ENCODE peak calls at places on chromosomes 5 and 9, in six cellular contexts. One of them, this sample, is unnamed.

GRCh38 chr9:37126214-37126788 is 5.9 kb downstream of the ZCCHC7 start:
- DNase-seq in PC-3: no peak
- DNase-seq in prostate gland: no peak
- DNase-seq in CD4-positive, CD25-positive, alpha-beta regulatory T cell: no peak
- DNase-seq in endodermal cell: no peak
- DNase-seq in tibial artery: no peak
- DNase-seq in this sample: no peak

GRCh38 chr5:173304591-173304988 is 23.6 kb downstream of the STC2 start:
- DNase-seq in PC-3: peak; percentile 28
- DNase-seq in prostate gland: peak; percentile 57
- DNase-seq in CD4-positive, CD25-positive, alpha-beta regulatory T cell: no peak
- DNase-seq in endodermal cell: no peak
- DNase-seq in tibial artery: no peak
- DNase-seq in this sample: no peak

GRCh38 chr9:109335121-109335520 is 14.3 kb upstream of the EPB41L4B start:
- DNase-seq in PC-3: no peak
- DNase-seq in prostate gland: no peak
- DNase-seq in CD4-positive, CD25-positive, alpha-beta regulatory T cell: no peak
- DNase-seq in endodermal cell: no peak
- DNase-seq in tibial artery: no peak
- DNase-seq in this sample: no peak

GRCh38 chr9:116589392-116590354 is 97.4 kb upstream of the TRIM32 start:
- DNase-seq in PC-3: peak; percentile 76
- DNase-seq in prostate gland: no peak
- DNase-seq in CD4-positive, CD25-positive, alpha-beta regulatory T cell: peak; percentile 13
- DNase-seq in endodermal cell: peak; percentile 92
- DNase-seq in tibial artery: no peak
- DNase-seq in this sample: no peak

GRCh38 chr5:14851999-14852526 is 19.5 kb downstream of the ANKH start:
- DNase-seq in PC-3: no peak
- DNase-seq in prostate gland: no peak
- DNase-seq in CD4-positive, CD25-positive, alpha-beta regulatory T cell: no peak
- DNase-seq in endodermal cell: no peak
- DNase-seq in tibial artery: no peak
- DNase-seq in this sample: no peak

GRCh38 chr9:130823435-130823834 is 11.6 kb upstream of the ABL1 start:
- DNase-seq in PC-3: no peak
- DNase-seq in prostate gland: no peak
- DNase-seq in CD4-positive, CD25-positive, alpha-beta regulatory T cell: no peak
- DNase-seq in endodermal cell: peak; percentile 59
- DNase-seq in tibial artery: no peak
- DNase-seq in this sample: no peak

GRCh38 chr5:9239071-9239470 is 306.8 kb downstream of the SEMA5A start:
- DNase-seq in PC-3: peak; percentile 66
- DNase-seq in prostate gland: no peak
- DNase-seq in CD4-positive, CD25-positive, alpha-beta regulatory T cell: no peak
- DNase-seq in endodermal cell: no peak
- DNase-seq in tibial artery: no peak
- DNase-seq in this sample: peak; percentile 51

GRCh38 chr9:120571443-120572257 is 8.3 kb downstream of the CDK5RAP2 start:
- DNase-seq in PC-3: no peak
- DNase-seq in prostate gland: peak; percentile 89
- DNase-seq in CD4-positive, CD25-positive, alpha-beta regulatory T cell: no peak
- DNase-seq in endodermal cell: no peak
- DNase-seq in tibial artery: peak; percentile 82
- DNase-seq in this sample: no peak

GRCh38 chr5:169460123-169460522 is 123.5 kb upstream of the SPDL1 start:
- DNase-seq in PC-3: no peak
- DNase-seq in prostate gland: no peak
- DNase-seq in CD4-positive, CD25-positive, alpha-beta regulatory T cell: no peak
- DNase-seq in endodermal cell: no peak
- DNase-seq in tibial artery: no peak
- DNase-seq in this sample: no peak

DNA sequence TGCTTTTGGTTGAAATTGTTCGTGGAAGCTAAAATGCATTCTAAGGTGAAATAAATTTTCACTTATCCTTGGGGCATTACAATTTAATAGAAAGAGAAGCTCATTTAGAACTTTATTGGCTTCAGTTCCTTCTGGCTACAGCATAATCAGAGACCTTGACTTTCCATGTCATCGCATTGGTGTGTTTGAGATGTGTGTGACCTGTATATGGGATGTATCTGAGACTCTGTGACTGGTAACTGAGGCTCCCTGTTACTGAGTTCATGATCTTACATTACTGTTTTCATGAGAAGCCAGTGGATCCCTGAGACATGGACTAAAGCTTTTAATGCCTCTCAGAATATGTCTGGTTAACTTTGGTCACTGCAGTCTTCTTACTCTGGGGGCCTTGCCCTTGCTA is 32.5 kb downstream of the SH3GL2 start:
- DNase-seq in PC-3: no peak
- DNase-seq in prostate gland: no peak
- DNase-seq in CD4-positive, CD25-positive, alpha-beta regulatory T cell: no peak
- DNase-seq in endodermal cell: no peak
- DNase-seq in tibial artery: no peak
- DNase-seq in this sample: no peak
- H3K27ac ChIP-seq in PC-3: no peak overlapping the region
- H3K27ac ChIP-seq in prostate gland: no peak overlapping the region
- H3K27ac ChIP-seq in CD4-positive, CD25-positive, alpha-beta regulatory T cell: no peak overlapping the region
- H3K27ac ChIP-seq in endodermal cell: no peak overlapping the region
- H3K27ac ChIP-seq in tibial artery: no peak overlapping the region
- H3K27ac ChIP-seq in this sample: no peak overlapping the region

DNA sequence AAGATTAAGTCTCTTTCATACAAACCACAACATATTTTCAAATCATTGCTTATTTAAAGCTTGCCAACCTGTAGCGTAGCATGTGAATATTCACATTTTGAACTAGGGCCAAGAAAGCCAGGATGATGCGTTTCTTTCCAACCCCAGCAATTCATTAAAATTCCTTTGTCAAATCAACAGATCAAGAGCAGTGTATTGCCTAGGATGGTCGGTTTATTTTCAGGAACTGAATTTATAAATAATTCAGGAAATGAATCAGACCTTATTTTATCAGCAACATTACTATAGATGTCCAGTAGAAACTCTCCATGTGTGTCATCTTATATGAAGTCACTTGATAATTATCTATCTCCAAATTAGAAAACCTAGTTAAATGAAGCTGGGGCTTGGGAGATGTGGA is 13.2 kb upstream of the AUH start:
- DNase-seq in PC-3: peak; percentile 24
- DNase-seq in prostate gland: no peak
- DNase-seq in CD4-positive, CD25-positive, alpha-beta regulatory T cell: no peak
- DNase-seq in endodermal cell: no peak
- DNase-seq in tibial artery: no peak
- DNase-seq in this sample: no peak
- H3K27ac ChIP-seq in PC-3: no peak overlapping the region
- H3K27ac ChIP-seq in prostate gland: no peak overlapping the region
- H3K27ac ChIP-seq in CD4-positive, CD25-positive, alpha-beta regulatory T cell: no peak overlapping the region
- H3K27ac ChIP-seq in endodermal cell: no peak overlapping the region
- H3K27ac ChIP-seq in tibial artery: no peak overlapping the region
- H3K27ac ChIP-seq in this sample: no peak overlapping the region

GRCh38 chr5:2381861-2382260 is 369.6 kb downstream of the IRX2 start:
- DNase-seq in PC-3: no peak
- DNase-seq in prostate gland: no peak
- DNase-seq in CD4-positive, CD25-positive, alpha-beta regulatory T cell: no peak
- DNase-seq in endodermal cell: no peak
- DNase-seq in tibial artery: no peak
- DNase-seq in this sample: no peak

GRCh38 chr5:2383678-2384025 is 367.8 kb downstream of the IRX2 start:
- DNase-seq in PC-3: no peak
- DNase-seq in prostate gland: no peak
- DNase-seq in CD4-positive, CD25-positive, alpha-beta regulatory T cell: no peak
- DNase-seq in endodermal cell: no peak
- DNase-seq in tibial artery: no peak
- DNase-seq in this sample: no peak

GRCh38 chr5:2382776-2383677 is 368.4 kb downstream of the IRX2 start:
- DNase-seq in PC-3: no peak
- DNase-seq in prostate gland: no peak
- DNase-seq in CD4-positive, CD25-positive, alpha-beta regulatory T cell: no peak
- DNase-seq in endodermal cell: no peak
- DNase-seq in tibial artery: no peak
- DNase-seq in this sample: no peak

GRCh38 chr5:2378976-2379375 is 372.5 kb downstream of the IRX2 start:
- DNase-seq in PC-3: no peak
- DNase-seq in prostate gland: no peak
- DNase-seq in CD4-positive, CD25-positive, alpha-beta regulatory T cell: no peak
- DNase-seq in endodermal cell: no peak
- DNase-seq in tibial artery: no peak
- DNase-seq in this sample: no peak

GRCh38 chr5:2381070-2381469 is 370.4 kb downstream of the IRX2 start:
- DNase-seq in PC-3: no peak
- DNase-seq in prostate gland: no peak
- DNase-seq in CD4-positive, CD25-positive, alpha-beta regulatory T cell: no peak
- DNase-seq in endodermal cell: no peak
- DNase-seq in tibial artery: no peak
- DNase-seq in this sample: no peak
- H3K27ac ChIP-seq in PC-3: no peak overlapping the region
- H3K27ac ChIP-seq in prostate gland: no peak overlapping the region
- H3K27ac ChIP-seq in CD4-positive, CD25-positive, alpha-beta regulatory T cell: no peak overlapping the region
- H3K27ac ChIP-seq in endodermal cell: no peak overlapping the region
- H3K27ac ChIP-seq in tibial artery: no peak overlapping the region
- H3K27ac ChIP-seq in this sample: no peak overlapping the region

GRCh38 chr9:125361837-125362531 is 100.4 kb downstream of the GAPVD1 start:
- DNase-seq in PC-3: peak; percentile 46
- DNase-seq in prostate gland: no peak
- DNase-seq in CD4-positive, CD25-positive, alpha-beta regulatory T cell: peak; percentile 29
- DNase-seq in endodermal cell: peak; percentile 76
- DNase-seq in tibial artery: no peak
- DNase-seq in this sample: no peak

GRCh38 chr9:125370786-125371185 is 109.2 kb downstream of the GAPVD1 start:
- DNase-seq in PC-3: no peak
- DNase-seq in prostate gland: no peak
- DNase-seq in CD4-positive, CD25-positive, alpha-beta regulatory T cell: no peak
- DNase-seq in endodermal cell: no peak
- DNase-seq in tibial artery: no peak
- DNase-seq in this sample: no peak

GRCh38 chr9:125372441-125373226 is 111.0 kb downstream of the GAPVD1 start:
- DNase-seq in PC-3: no peak
- DNase-seq in prostate gland: no peak
- DNase-seq in CD4-positive, CD25-positive, alpha-beta regulatory T cell: no peak
- DNase-seq in endodermal cell: no peak
- DNase-seq in tibial artery: no peak
- DNase-seq in this sample: no peak

DNA sequence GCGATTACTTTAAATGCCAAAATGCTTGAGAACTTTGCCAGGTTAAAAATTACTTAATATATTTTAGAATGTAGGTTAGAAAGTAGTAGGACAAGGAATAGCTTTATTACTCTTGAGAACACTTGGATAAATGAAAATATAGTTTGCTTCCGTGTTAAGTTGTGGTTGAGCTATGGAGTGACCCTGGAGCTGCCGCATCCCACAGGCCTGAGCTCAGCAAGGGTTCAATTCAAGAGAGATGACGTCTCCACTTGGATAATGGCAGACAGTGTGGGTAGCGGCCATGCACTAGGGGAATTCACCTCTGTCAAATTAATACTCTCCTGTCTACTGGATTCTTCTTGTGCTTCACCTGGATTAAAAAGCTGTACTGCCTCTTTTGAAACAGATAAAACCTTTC is 105.0 kb downstream of the GAPVD1 start:
- DNase-seq in PC-3: no peak
- DNase-seq in prostate gland: no peak
- DNase-seq in CD4-positive, CD25-positive, alpha-beta regulatory T cell: no peak
- DNase-seq in endodermal cell: no peak
- DNase-seq in tibial artery: no peak
- DNase-seq in this sample: no peak
- H3K27ac ChIP-seq in PC-3: no peak overlapping the region
- H3K27ac ChIP-seq in prostate gland: no peak overlapping the region
- H3K27ac ChIP-seq in CD4-positive, CD25-positive, alpha-beta regulatory T cell: no peak overlapping the region
- H3K27ac ChIP-seq in endodermal cell: no peak overlapping the region
- H3K27ac ChIP-seq in tibial artery: no peak overlapping the region
- H3K27ac ChIP-seq in this sample: no peak overlapping the region